ENCODE peak calls at places on chromosomes 2 and 18, in six cellular contexts. I is cardiac muscle cell, E is upper lobe of right lung, K is DND-41, Y is hepatocyte, J is heart left ventricle. N is an unnamed sample.

GRCh38 chr2:45554764-45555163 is 56.3 kb downstream of the SRBD1 start:
- DNase-seq in Y (no peak), K (no peak), I (peak; percentile 48), E (no peak), J (no peak), N (no peak)

GRCh38 chr2:170891893-170892292 is 37.2 kb upstream of the GORASP2 start:
- DNase-seq in J (no peak), Y (no peak), E (no peak), K (no peak), I (no peak), N (no peak)

GRCh38 chr2:191481305-191482075 is 196.4 kb upstream of the NABP1 start:
- DNase-seq in K (no peak), J (no peak), Y (no peak), E (no peak), I (no peak), N (no peak)

GRCh38 chr2:28292491-28292890 is 100.2 kb upstream of the FOSL2 start:
- DNase-seq in E (no peak), I (no peak), K (no peak), Y (no peak), J (no peak), N (no peak)

GRCh38 chr18:7157760-7158159 is 40.2 kb upstream of the LAMA1 start:
- DNase-seq in E (no peak), I (no peak), J (no peak), K (no peak), Y (peak; percentile 42), N (no peak)

GRCh38 chr2:43152186-43152585 is 74.2 kb downstream of the ZFP36L2 start:
- DNase-seq in J (no peak), K (no peak), Y (no peak), I (no peak), E (no peak), N (no peak)

GRCh38 chr18:54924948-54925347 is 34.3 kb downstream of the CCDC68 start:
- DNase-seq in J (no peak), Y (no peak), I (no peak), K (no peak), E (no peak), N (no peak)

GRCh38 chr2:22626621-22627020 is 758.4 kb upstream of the KLHL29 start:
- DNase-seq in Y (no peak), K (no peak), J (no peak), I (no peak), E (no peak), N (no peak)

GRCh38 chr2:43098065-43098464 is 128.3 kb downstream of the ZFP36L2 start:
- DNase-seq in K (no peak), Y (no peak), I (no peak), J (no peak), E (no peak), N (no peak)

GRCh38 chr2:240623531-240624010 is 1.7 kb upstream of the GPR35 start:
- DNase-seq in E (peak; percentile 57), K (no peak), J (no peak), Y (no peak), I (no peak), N (peak; percentile 77)

GRCh38 chr18:28176933-28177827 is at the start of gene CDH2:
- DNase-seq in E (peak; percentile 66), I (peak; percentile 96), J (peak; percentile 72), Y (peak; percentile 88), K (peak; percentile 88), N (peak; percentile 79)

GRCh38 chr18:7987284-7987976 is 420.3 kb downstream of the PTPRM start:
- DNase-seq in Y (no peak), K (no peak), J (no peak), I (peak; percentile 75), E (no peak), N (no peak)

GRCh38 chr2:215664847-215665525 is 229.1 kb upstream of the FN1 start:
- DNase-seq in J (no peak), I (peak; percentile 83), E (no peak), K (no peak), Y (peak; percentile 44), N (no peak)

GRCh38 chr2:10006248-10007147 is 36.9 kb upstream of the KLF11 start:
- DNase-seq in J (peak; percentile 67), E (peak; percentile 67), K (no peak), I (no peak), Y (no peak), N (peak; percentile 69)

GRCh38 chr2:96174251-96175144 is 29.3 kb upstream of the DUSP2 start:
- DNase-seq in E (peak; percentile 88), Y (peak; percentile 85), K (peak; percentile 82), I (peak; percentile 70), J (peak; percentile 78), N (peak; percentile 75)

GRCh38 chr2:233799087-233799665 is 21.0 kb downstream of the MROH2A start:
- DNase-seq in Y (no peak), I (no peak), J (no peak), E (no peak), K (no peak), N (peak; percentile 17)

GRCh38 chr2:212997526-212998020 is 153.8 kb downstream of the IKZF2 start:
- DNase-seq in I (no peak), E (no peak), Y (no peak), K (no peak), J (no peak), N (no peak)

GRCh38 chr2:83802604-83803003 is 656.5 kb downstream of the SUCLG1 start:
- DNase-seq in K (no peak), J (no peak), E (no peak), I (no peak), Y (no peak), N (peak; percentile 60)

GRCh38 chr2:204705243-204705971 is 160.1 kb downstream of the PARD3B start:
- DNase-seq in J (no peak), K (no peak), E (no peak), I (peak; percentile 2), Y (peak; percentile 4), N (no peak)

GRCh38 chr2:109132626-109133025 is 3.6 kb downstream of the SH3RF3 start:
- DNase-seq in I (no peak), E (no peak), Y (no peak), K (no peak), J (no peak), N (no peak)

GRCh38 chr2:233053928-233054774 is 6.0 kb upstream of the INPP5D start:
- DNase-seq in I (peak; percentile 51), Y (peak; percentile 72), E (peak; percentile 85), J (peak; percentile 59), K (peak; percentile 63), N (peak; percentile 60)

GRCh38 chr2:144971937-144972336 is 452.0 kb upstream of the ZEB2 start:
- DNase-seq in K (no peak), E (no peak), J (no peak), Y (no peak), I (no peak), N (no peak)

GRCh38 chr2:147051248-147051647 is 793.6 kb upstream of the ACVR2A start:
- DNase-seq in Y (no peak), K (no peak), E (no peak), J (no peak), I (peak; percentile 69), N (no peak)

DNA sequence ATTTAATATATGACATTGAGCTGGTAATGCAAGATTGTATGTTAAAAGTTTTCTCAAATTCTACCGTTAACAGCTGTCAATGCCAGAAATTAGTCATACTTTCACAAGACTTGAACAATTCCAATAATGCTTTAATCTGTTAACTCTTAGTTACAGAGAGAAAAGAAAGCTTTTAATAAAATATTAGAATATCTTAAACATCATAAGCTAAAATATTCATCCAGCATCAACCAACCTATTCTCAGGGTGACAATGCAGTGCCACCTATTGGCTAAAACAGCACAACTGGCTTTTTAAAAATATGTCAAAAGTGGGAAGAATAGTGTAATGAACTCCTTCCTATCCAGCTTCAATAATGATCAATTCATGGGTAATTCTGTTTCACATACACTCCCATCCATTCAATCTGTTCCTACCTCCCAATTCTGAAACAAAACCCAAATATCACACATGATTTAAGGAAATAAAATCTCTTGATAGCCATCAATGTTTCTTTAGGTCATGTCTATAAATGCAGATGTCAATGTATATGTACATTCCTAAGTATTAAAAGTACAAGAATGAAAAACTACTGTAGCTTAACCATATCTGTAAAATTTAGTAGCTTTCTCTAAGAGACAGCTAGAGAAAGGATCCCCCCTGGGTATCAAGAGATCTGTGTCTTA is 79.8 kb upstream of the CCDC141 start:
- DNase-seq in K (peak; percentile 19), E (no peak), I (peak; percentile 28), Y (peak; percentile 12), J (no peak), N (no peak)
- TF ChIP-seq CTCF in K (peak; percentile 79), E (peak; percentile 56), I (peak; percentile 69), Y (peak; percentile 66), J (peak; percentile 58), N (peak; percentile 42)

DNA sequence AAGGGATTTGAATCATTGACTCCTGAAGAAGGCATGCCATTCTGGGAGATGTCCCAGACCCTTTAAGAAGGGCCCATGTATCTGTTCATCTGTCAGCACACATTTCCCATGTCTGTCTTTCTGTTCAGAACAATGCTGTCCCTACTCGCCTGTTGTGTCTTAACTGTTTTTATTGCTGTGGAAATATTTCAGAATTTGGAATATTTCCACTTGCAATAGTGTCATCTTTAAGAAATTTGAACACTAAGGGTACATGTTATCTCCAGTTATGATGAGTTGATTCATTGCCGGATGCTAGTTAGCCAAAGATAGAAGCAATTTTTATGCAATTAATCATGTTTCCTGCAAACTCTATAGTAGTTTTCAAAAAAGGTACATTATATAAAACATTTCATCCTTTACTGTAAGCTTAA is 36.9 kb upstream of the NT5C1B start:
- DNase-seq in K (no peak), Y (no peak), I (peak; percentile 86), E (no peak), J (no peak), N (no peak)
- H3K4me1 ChIP-seq in K (no peaks in the 10 kb centered on the region), Y (no peaks in the 10 kb centered on the region), I (peaks cover 6% of the 10 kb centered on the region), E (no peaks in the 10 kb centered on the region), J (peaks cover 2% of the 10 kb centered on the region), N (no peaks in the 10 kb centered on the region)

DNA sequence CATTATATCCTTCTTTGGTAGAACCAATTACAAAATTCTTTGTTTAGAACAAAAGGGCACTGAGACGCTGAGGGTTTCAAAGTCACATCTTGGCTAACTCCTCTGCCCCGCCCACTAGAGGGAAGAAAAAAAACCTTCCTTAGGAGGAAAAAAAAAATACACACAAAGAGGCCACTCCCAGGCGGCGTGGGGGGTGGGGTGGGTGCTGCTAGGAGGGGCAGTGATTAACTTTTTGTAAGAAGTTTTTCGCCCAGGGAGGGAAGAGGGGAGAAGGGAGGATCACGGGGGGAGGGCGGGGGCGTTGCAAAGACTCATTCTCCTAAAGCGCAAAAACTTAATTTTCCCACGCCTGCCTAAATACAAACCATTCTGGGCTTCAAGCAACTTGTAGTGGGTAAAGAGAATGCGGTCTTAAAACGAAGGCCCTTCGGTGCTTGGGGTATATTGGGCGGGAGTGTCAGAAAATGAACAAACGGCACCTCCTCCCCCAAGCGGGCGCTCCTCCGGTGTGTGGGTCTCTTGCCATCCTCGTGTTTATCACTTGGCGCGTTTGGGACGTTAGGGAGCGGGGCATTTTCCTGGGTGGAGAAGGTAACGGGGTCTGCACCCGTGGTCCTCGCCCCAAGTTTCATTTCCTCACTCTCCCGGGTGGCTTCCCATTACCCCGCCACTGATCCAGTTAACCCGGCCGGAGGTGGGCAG is 1.7 kb downstream of the CXCR4 start:
- DNase-seq in Y (peak; percentile 55), I (peak; percentile 20), K (peak; percentile 94), J (peak; percentile 71), E (peak; percentile 88), N (peak; percentile 84)
- H3K27me3 ChIP-seq in Y (peaks cover 78% of the 10 kb centered on the region), I (peaks cover 33% of the 10 kb centered on the region), K (no peaks in the 10 kb centered on the region), J (no peaks in the 10 kb centered on the region), E (peaks cover 38% of the 10 kb centered on the region), N (peaks cover 44% of the 10 kb centered on the region)

GRCh38 chr18:64017870-64018269 is 48.0 kb downstream of the SERPINB8 start:
- DNase-seq in J (no peak), Y (peak; percentile 46), I (peak; percentile 49), E (no peak), K (no peak), N (no peak)
- TF ChIP-seq CTCF in J (peak; percentile 55), Y (peak; percentile 65), I (peak; percentile 50), E (peak; percentile 45), K (peak; percentile 63), N (no peak)

GRCh38 chr18:74454279-74454741 is 2.8 kb downstream of the DIPK1C start:
- DNase-seq in K (no peak), J (no peak), Y (no peak), I (no peak), E (no peak), N (no peak)
- H3K4me1 ChIP-seq in K (no peaks in the 10 kb centered on the region), J (peaks cover 73% of the 10 kb centered on the region), Y (peaks cover 6% of the 10 kb centered on the region), I (no peaks in the 10 kb centered on the region), E (peaks cover 7% of the 10 kb centered on the region), N (peaks cover 7% of the 10 kb centered on the region)

N was measured in left lung.